ENCODE peak calls at places on chromosomes 1 and 21, in nine cellular contexts. X is hippocampal formation; T is COR-L47; U is substantia nigra; J is transverse colon; K is astrocyte of the spinal cord; R is B cell; B is stimulated activated CD8-positive, alpha-beta memory T cell treated with anti-CD3 and anti-CD28 coated beads, Interleukin-4, amount 100 ng/mL, for 24 hours; E is fibroblast of pulmonary artery. I is an unnamed sample.

GRCh38 chr1:94332952-94333351 is 85.2 kb upstream of the ABCD3 start:
- DNase-seq in E (peak; percentile 41), U (no peak), J (no peak), R (no peak), T (no peak), X (no peak), K (peak; percentile 45), B (no peak), I (peak; percentile 29)

GRCh38 chr21:34858559-34858958 is 189.8 kb downstream of the CLIC6 start:
- DNase-seq in R (no peak), B (no peak), U (no peak), J (no peak), X (no peak), T (no peak), K (no peak), E (no peak), I (no peak)

GRCh38 chr1:221756830-221757551 is 15.1 kb upstream of the DUSP10 start:
- DNase-seq in T (no peak), R (no peak), E (no peak), K (no peak), B (no peak), J (no peak), X (no peak), U (no peak), I (no peak)

GRCh38 chr1:178025613-178026356 is 55.9 kb upstream of the SEC16B start:
- DNase-seq in K (no peak), B (no peak), R (no peak), E (no peak), T (no peak), U (no peak), J (no peak), X (no peak), I (no peak)

GRCh38 chr1:39258146-39258924 is 53.8 kb downstream of the MACF1 start:
- DNase-seq in K (peak; percentile 70), X (peak; percentile 48), T (peak; percentile 55), E (peak; percentile 75), J (peak; percentile 76), U (peak; percentile 46), B (peak; percentile 40), R (peak; percentile 73), I (peak; percentile 57)

GRCh38 chr21:44399151-44399954 is 45.9 kb downstream of the TRPM2 start:
- DNase-seq in U (no peak), E (no peak), K (no peak), X (no peak), J (no peak), T (no peak), B (no peak), R (no peak), I (no peak)

GRCh38 chr1:198915327-198916231 is 276.7 kb downstream of the PTPRC start:
- DNase-seq in T (no peak), E (no peak), K (no peak), U (no peak), B (no peak), R (no peak), X (no peak), J (no peak), I (no peak)

GRCh38 chr1:186683637-186684410 is 3.6 kb upstream of the PTGS2 start:
- DNase-seq in X (no peak), J (no peak), R (no peak), K (no peak), E (no peak), B (no peak), U (no peak), T (no peak), I (no peak)

GRCh38 chr1:28258628-28259251 is 578 bp upstream of the SESN2 start:
- DNase-seq in K (no peak), B (no peak), R (no peak), X (no peak), J (no peak), T (no peak), E (peak; percentile 13), U (no peak), I (peak; percentile 48)

GRCh38 chr1:198153103-198153502 is 3.7 kb upstream of the NEK7 start:
- DNase-seq in K (peak; percentile 93), J (no peak), R (no peak), E (peak; percentile 78), T (no peak), U (no peak), B (no peak), X (no peak), I (peak; percentile 91)

GRCh38 chr21:27171704-27172103 is 204.8 kb upstream of the ADAMTS5 start:
- DNase-seq in E (peak; percentile 42), R (no peak), K (peak; percentile 22), J (no peak), T (no peak), U (no peak), X (no peak), B (no peak), I (peak; percentile 78)

GRCh38 chr1:204562075-204562990 is 46.1 kb downstream of the MDM4 start:
- DNase-seq in X (no peak), J (no peak), U (no peak), K (no peak), E (no peak), B (no peak), R (no peak), T (no peak), I (no peak)

GRCh38 chr1:53754484-53755312 is 15.7 kb upstream of the GLIS1 start:
- DNase-seq in E (peak; percentile 83), T (peak; percentile 7), X (peak; percentile 5), B (no peak), R (peak; percentile 20), K (peak; percentile 68), J (peak; percentile 32), U (no peak), I (peak; percentile 71)

GRCh38 chr1:6508876-6509602 is 17.6 kb upstream of the PLEKHG5 start:
- DNase-seq in U (no peak), K (no peak), X (no peak), T (no peak), R (no peak), B (no peak), J (no peak), E (no peak), I (no peak)

GRCh38 chr1:24591781-24592180 is 35.9 kb downstream of the NCMAP start:
- DNase-seq in X (no peak), E (no peak), J (no peak), U (no peak), T (no peak), K (no peak), B (no peak), R (no peak), I (no peak)

GRCh38 chr1:178533547-178533946 is 20.6 kb downstream of the TEX35 start:
- DNase-seq in R (no peak), U (no peak), X (no peak), T (no peak), K (no peak), B (no peak), E (no peak), J (no peak), I (no peak)

GRCh38 chr1:173050865-173051264 is at the start of gene TNFSF18:
- DNase-seq in K (peak; percentile 84), E (peak; percentile 71), U (no peak), R (no peak), T (no peak), B (no peak), J (no peak), X (no peak), I (no peak)

GRCh38 chr1:28719332-28719619 is 17.5 kb upstream of the YTHDF2 start:
- DNase-seq in K (no peak), U (no peak), R (no peak), T (no peak), B (no peak), X (no peak), E (no peak), J (no peak), I (no peak)

GRCh38 chr1:76705560-76705959 is 161.7 kb upstream of the ST6GALNAC5 start:
- DNase-seq in E (no peak), R (no peak), J (no peak), B (no peak), U (no peak), X (no peak), K (no peak), T (no peak), I (no peak)

GRCh38 chr1:10648689-10649483 is 147.6 kb downstream of the CASZ1 start:
- DNase-seq in B (no peak), U (no peak), E (no peak), R (no peak), K (no peak), T (no peak), J (no peak), X (no peak), I (no peak)

GRCh38 chr1:48560114-48560513 is 88.1 kb upstream of the SPATA6 start:
- DNase-seq in B (no peak), X (no peak), J (no peak), K (no peak), E (no peak), U (no peak), T (no peak), R (no peak), I (no peak)

GRCh38 chr1:19220991-19221390 is 10.9 kb upstream of the UBR4 start:
- DNase-seq in T (no peak), E (peak; percentile 81), R (no peak), X (no peak), J (no peak), K (no peak), B (no peak), U (no peak), I (peak; percentile 33)

GRCh38 chr1:154344977-154345837 is 19.9 kb downstream of the ATP8B2 start:
- DNase-seq in K (peak; percentile 54), E (peak; percentile 61), T (no peak), U (no peak), R (peak; percentile 59), B (no peak), J (peak; percentile 57), X (no peak), I (peak; percentile 53)

GRCh38 chr1:79044974-79045650 is 38.6 kb upstream of the ADGRL4 start:
- DNase-seq in K (no peak), U (no peak), E (peak; percentile 48), B (no peak), T (no peak), R (no peak), X (no peak), J (no peak), I (no peak)

GRCh38 chr1:16187748-16188401 is 24.6 kb downstream of the ARHGEF19 start:
- DNase-seq in E (peak; percentile 79), R (peak; percentile 83), X (peak; percentile 54), U (peak; percentile 35), K (peak; percentile 84), B (peak; percentile 66), T (peak; percentile 36), J (peak; percentile 82), I (peak; percentile 70)

GRCh38 chr1:47280142-47280541 is 33.8 kb downstream of the STIL start:
- DNase-seq in E (no peak), R (no peak), K (no peak), T (no peak), J (no peak), B (no peak), U (no peak), X (no peak), I (peak; percentile 60)

GRCh38 chr1:13667696-13668095 is 32.3 kb upstream of the PRDM2 start:
- DNase-seq in J (no peak), R (peak; percentile 70), K (no peak), E (no peak), X (no peak), U (no peak), T (no peak), B (no peak), I (no peak)

GRCh38 chr1:243582321-243582720 is 267.7 kb downstream of the AKT3 start:
- DNase-seq in E (peak; percentile 52), B (no peak), X (no peak), U (no peak), J (no peak), K (peak; percentile 68), R (no peak), T (no peak), I (peak; percentile 78)

I was measured in AG10803.